ENCODE peak calls at places on chromosomes 2 and 18, in six cellular contexts. One of them, this sample, is unnamed.

GRCh38 chr2:3343012-3343411 is 34.6 kb downstream of the EIPR1 start:
- DNase-seq in HT1080: no peak
- DNase-seq in T-helper 1 cell: no peak
- DNase-seq in activated naive CD4-positive, alpha-beta T cell treated with anti-CD3 and anti-CD28 coated beads, Interleukin-2, amount 10 ng/mL, durations not matched to agents 7 days and 5 days: no peak
- DNase-seq in IMR-90: no peak
- DNase-seq in neural crest cell: no peak
- DNase-seq in this sample: no peak

GRCh38 chr2:204892506-204893255 is 347.4 kb downstream of the PARD3B start:
- DNase-seq in HT1080: peak; percentile 85
- DNase-seq in T-helper 1 cell: no peak
- DNase-seq in activated naive CD4-positive, alpha-beta T cell treated with anti-CD3 and anti-CD28 coated beads, Interleukin-2, amount 10 ng/mL, durations not matched to agents 7 days and 5 days: peak; percentile 22
- DNase-seq in IMR-90: peak; percentile 78
- DNase-seq in neural crest cell: no peak
- DNase-seq in this sample: no peak

GRCh38 chr18:56389190-56389589 is 249.2 kb downstream of the TXNL1 start:
- DNase-seq in HT1080: no peak
- DNase-seq in T-helper 1 cell: no peak
- DNase-seq in activated naive CD4-positive, alpha-beta T cell treated with anti-CD3 and anti-CD28 coated beads, Interleukin-2, amount 10 ng/mL, durations not matched to agents 7 days and 5 days: no peak
- DNase-seq in IMR-90: peak; percentile 13
- DNase-seq in neural crest cell: no peak
- DNase-seq in this sample: no peak

GRCh38 chr2:55010915-55011314 is 39.3 kb downstream of the RTN4 start:
- DNase-seq in HT1080: no peak
- DNase-seq in T-helper 1 cell: no peak
- DNase-seq in activated naive CD4-positive, alpha-beta T cell treated with anti-CD3 and anti-CD28 coated beads, Interleukin-2, amount 10 ng/mL, durations not matched to agents 7 days and 5 days: no peak
- DNase-seq in IMR-90: peak; percentile 32
- DNase-seq in neural crest cell: no peak
- DNase-seq in this sample: no peak

GRCh38 chr2:173130521-173131467 is 55.1 kb downstream of the MAP3K20 start:
- DNase-seq in HT1080: no peak
- DNase-seq in T-helper 1 cell: no peak
- DNase-seq in activated naive CD4-positive, alpha-beta T cell treated with anti-CD3 and anti-CD28 coated beads, Interleukin-2, amount 10 ng/mL, durations not matched to agents 7 days and 5 days: no peak
- DNase-seq in IMR-90: no peak
- DNase-seq in neural crest cell: no peak
- DNase-seq in this sample: peak; percentile 7

GRCh38 chr18:3245853-3246635 is 1.6 kb upstream of the MYL12A start:
- DNase-seq in HT1080: peak; percentile 84
- DNase-seq in T-helper 1 cell: peak; percentile 66
- DNase-seq in activated naive CD4-positive, alpha-beta T cell treated with anti-CD3 and anti-CD28 coated beads, Interleukin-2, amount 10 ng/mL, durations not matched to agents 7 days and 5 days: peak; percentile 87
- DNase-seq in IMR-90: peak; percentile 82
- DNase-seq in neural crest cell: peak; percentile 71
- DNase-seq in this sample: peak; percentile 88

GRCh38 chr2:164606557-164606956 is 14.7 kb downstream of the GRB14 start:
- DNase-seq in HT1080: no peak
- DNase-seq in T-helper 1 cell: no peak
- DNase-seq in activated naive CD4-positive, alpha-beta T cell treated with anti-CD3 and anti-CD28 coated beads, Interleukin-2, amount 10 ng/mL, durations not matched to agents 7 days and 5 days: no peak
- DNase-seq in IMR-90: no peak
- DNase-seq in neural crest cell: no peak
- DNase-seq in this sample: no peak

GRCh38 chr2:71001592-71002570 is 7.2 kb upstream of the TEX261 start:
- DNase-seq in HT1080: no peak
- DNase-seq in T-helper 1 cell: no peak
- DNase-seq in activated naive CD4-positive, alpha-beta T cell treated with anti-CD3 and anti-CD28 coated beads, Interleukin-2, amount 10 ng/mL, durations not matched to agents 7 days and 5 days: no peak
- DNase-seq in IMR-90: no peak
- DNase-seq in neural crest cell: peak; percentile 49
- DNase-seq in this sample: peak; percentile 84

GRCh38 chr2:102284611-102285010 is 26.8 kb upstream of the IL1RL1 start:
- DNase-seq in HT1080: no peak
- DNase-seq in T-helper 1 cell: no peak
- DNase-seq in activated naive CD4-positive, alpha-beta T cell treated with anti-CD3 and anti-CD28 coated beads, Interleukin-2, amount 10 ng/mL, durations not matched to agents 7 days and 5 days: no peak
- DNase-seq in IMR-90: no peak
- DNase-seq in neural crest cell: no peak
- DNase-seq in this sample: no peak

GRCh38 chr2:44097322-44097907 is 71.3 kb upstream of the PPM1B start:
- DNase-seq in HT1080: no peak
- DNase-seq in T-helper 1 cell: no peak
- DNase-seq in activated naive CD4-positive, alpha-beta T cell treated with anti-CD3 and anti-CD28 coated beads, Interleukin-2, amount 10 ng/mL, durations not matched to agents 7 days and 5 days: no peak
- DNase-seq in IMR-90: no peak
- DNase-seq in neural crest cell: no peak
- DNase-seq in this sample: peak; percentile 21

GRCh38 chr2:126979039-126979438 is 80.3 kb downstream of the TEX51 start:
- DNase-seq in HT1080: no peak
- DNase-seq in T-helper 1 cell: no peak
- DNase-seq in activated naive CD4-positive, alpha-beta T cell treated with anti-CD3 and anti-CD28 coated beads, Interleukin-2, amount 10 ng/mL, durations not matched to agents 7 days and 5 days: no peak
- DNase-seq in IMR-90: no peak
- DNase-seq in neural crest cell: no peak
- DNase-seq in this sample: no peak

GRCh38 chr2:28271914-28272240 is 120.8 kb upstream of the FOSL2 start:
- DNase-seq in HT1080: peak; percentile 41
- DNase-seq in T-helper 1 cell: no peak
- DNase-seq in activated naive CD4-positive, alpha-beta T cell treated with anti-CD3 and anti-CD28 coated beads, Interleukin-2, amount 10 ng/mL, durations not matched to agents 7 days and 5 days: no peak
- DNase-seq in IMR-90: no peak
- DNase-seq in neural crest cell: no peak
- DNase-seq in this sample: no peak

This sample was measured in retina.